ENCODE peak calls at places on chromosomes 2 and 18, in five cellular contexts. L, B, S, T and W are unnamed samples.

GRCh38 chr2:125713533-125713932 is 942.4 kb upstream of the GYPC start:
- DNase-seq in T (no peak), S (no peak), L (no peak), B (no peak), W (no peak)

GRCh38 chr2:182283512-182283911 is 143.3 kb downstream of the PDE1A start:
- DNase-seq in T (no peak), B (no peak), L (peak), S (no peak), W (no peak)

GRCh38 chr2:109612991-109613921 is 510 bp downstream of the SEPTIN10 start:
- DNase-seq in L (peak), S (peak), T (no peak), B (peak), W (peak)

GRCh38 chr2:102185347-102185746 is 1.5 kb upstream of the IL1RL2 start:
- DNase-seq in L (peak), S (no peak), T (no peak), B (no peak), W (no peak)

GRCh38 chr2:172081248-172082022 is 3.9 kb upstream of the DLX1 start:
- DNase-seq in B (no peak), T (no peak), S (no peak), L (no peak), W (peak)

GRCh38 chr2:3278521-3279218 is 98.9 kb downstream of the EIPR1 start:
- DNase-seq in L (no peak), S (no peak), T (no peak), B (peak), W (no peak)

GRCh38 chr2:1605102-1605501 is 139.2 kb downstream of the PXDN start:
- DNase-seq in B (peak), L (peak), S (peak), T (no peak), W (no peak)

GRCh38 chr2:128442053-128442751 is 123.5 kb upstream of the HS6ST1 start:
- DNase-seq in L (no peak), S (no peak), T (no peak), B (no peak), W (no peak)

GRCh38 chr2:109680523-109681297 is 66.5 kb downstream of the SOWAHC start:
- DNase-seq in T (no peak), L (peak), S (no peak), B (no peak), W (no peak)

GRCh38 chr2:119156105-119156890 is 2.3 kb downstream of the C1QL2 start:
- DNase-seq in B (no peak), S (no peak), T (no peak), L (no peak), W (no peak)

GRCh38 chr2:221142341-221142740 is 429.8 kb downstream of the EPHA4 start:
- DNase-seq in L (no peak), B (no peak), T (no peak), S (no peak), W (no peak)

GRCh38 chr2:175838979-175839378 is 163.1 kb downstream of the LNPK start:
- DNase-seq in S (no peak), B (no peak), L (no peak), T (no peak), W (no peak)

GRCh38 chr18:10190564-10190963 is 263.9 kb upstream of the APCDD1 start:
- DNase-seq in T (no peak), S (no peak), L (no peak), B (no peak), W (no peak)

GRCh38 chr2:18378020-18378653 is 182.3 kb downstream of the RDH14 start:
- DNase-seq in B (no peak), S (no peak), T (no peak), L (peak), W (peak)

GRCh38 chr2:207993141-207993763 is 32.1 kb downstream of the PLEKHM3 start:
- DNase-seq in B (no peak), S (no peak), T (no peak), L (no peak), W (no peak)

GRCh38 chr2:69645026-69645425 is 1.5 kb upstream of the AAK1 start:
- DNase-seq in T (no peak), B (no peak), L (no peak), S (no peak), W (no peak)

GRCh38 chr2:104853401-104853925 is 452 bp upstream of the POU3F3 start:
- DNase-seq in T (no peak), B (no peak), L (no peak), S (no peak), W (peak)

GRCh38 chr2:171895781-171896180 is 1.7 kb upstream of the SLC25A12 start:
- DNase-seq in L (peak), T (no peak), S (no peak), B (no peak), W (no peak)

GRCh38 chr18:44473394-44474066 is 207.2 kb upstream of the SETBP1 start:
- DNase-seq in T (no peak), B (no peak), L (no peak), S (no peak), W (no peak)

GRCh38 chr18:12282436-12283039 is 25.5 kb upstream of the TUBB6 start:
- DNase-seq in B (no peak), S (no peak), T (no peak), L (peak), W (no peak)

GRCh38 chr2:232592687-232593407 is 40.6 kb upstream of the EFHD1 start:
- DNase-seq in L (peak), B (no peak), S (peak), T (no peak), W (no peak)

GRCh38 chr2:854460-854859 is 96.2 kb upstream of the SNTG2 start:
- DNase-seq in L (peak), B (no peak), S (peak), T (no peak), W (peak)

GRCh38 chr2:104406273-104406726 is 447.6 kb upstream of the POU3F3 start:
- DNase-seq in B (no peak), S (no peak), T (no peak), L (no peak), W (no peak)

GRCh38 chr2:239363946-239364637 is 36.7 kb downstream of the HDAC4 start:
- DNase-seq in B (no peak), L (no peak), T (no peak), S (no peak), W (no peak)

GRCh38 chr18:42706618-42707017 is 408.9 kb downstream of the RIT2 start:
- DNase-seq in B (no peak), L (peak), T (no peak), S (peak), W (no peak)

GRCh38 chr2:118224888-118225264 is 136.6 kb downstream of the INSIG2 start:
- DNase-seq in T (no peak), S (no peak), L (no peak), B (no peak), W (peak)

GRCh38 chr2:64359176-64359891 is 94.6 kb upstream of the LGALSL start:
- DNase-seq in T (no peak), L (no peak), S (no peak), B (no peak), W (no peak)

GRCh38 chr2:42216712-42217111 is 47.6 kb downstream of the EML4 start:
- DNase-seq in L (peak), S (no peak), B (no peak), T (no peak), W (no peak)

GRCh38 chr2:50607746-50608145 is 424.2 kb downstream of the NRXN1 start:
- DNase-seq in B (no peak), S (no peak), T (no peak), L (no peak), W (no peak)

GRCh38 chr2:66981074-66981473 is 416.1 kb upstream of the ETAA1 start:
- DNase-seq in T (no peak), B (no peak), S (no peak), L (no peak), W (no peak)

GRCh38 chr2:218897394-218898108 is 16.9 kb downstream of the WNT10A start:
- DNase-seq in T (no peak), S (peak), B (no peak), L (no peak), W (peak)

GRCh38 chr2:96374211-96374951 is 38.8 kb downstream of the NCAPH start:
- DNase-seq in L (peak), T (no peak), B (no peak), S (no peak), W (no peak)

GRCh38 chr2:64422466-64422865 is 31.5 kb upstream of the LGALSL start:
- DNase-seq in L (no peak), B (no peak), T (no peak), S (no peak), W (no peak)

GRCh38 chr18:35131387-35132283 is 90.4 kb downstream of the MAPRE2 start:
- DNase-seq in T (peak), L (no peak), B (no peak), S (no peak), W (no peak)

GRCh38 chr18:7366597-7366996 is 135.7 kb downstream of the LRRC30 start:
- DNase-seq in B (no peak), S (no peak), T (no peak), L (no peak), W (no peak)

GRCh38 chr2:241422350-241422749 is 66.3 kb downstream of the FARP2 start:
- DNase-seq in S (no peak), L (no peak), T (no peak), B (no peak), W (no peak)
- TF ChIP-seq CTCF in S (no peak), L (no peak), T (no peak), B (no peak), W (no peak)

GRCh38 chr2:100902833-100903405 is 83.0 kb downstream of the NPAS2 start:
- DNase-seq in L (peak), S (no peak), T (no peak), B (no peak), W (no peak)
- TF ChIP-seq CTCF in L (peak), S (no peak), T (no peak), B (no peak), W (no peak)

DNA sequence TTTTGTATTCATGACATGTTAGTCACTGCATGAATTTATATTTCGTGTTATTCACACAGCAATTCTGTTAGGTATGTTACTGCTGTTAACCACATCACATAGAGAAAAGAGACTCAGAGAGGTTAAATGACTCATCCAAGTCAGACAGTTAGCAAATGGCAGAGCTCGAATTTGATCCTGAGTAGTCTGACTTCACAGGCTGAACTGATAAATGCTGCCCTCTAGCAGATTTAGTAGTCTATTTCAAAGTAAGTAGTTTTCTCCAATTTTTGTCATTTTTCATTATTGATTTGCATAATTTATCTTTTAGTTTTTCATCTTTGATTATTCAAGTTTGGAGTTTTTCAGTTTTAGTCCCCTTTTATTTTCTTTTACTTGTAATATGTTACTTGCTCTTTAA is 58.3 kb downstream of the WDR7 start:
- DNase-seq in B (no peak), S (no peak), T (no peak), L (peak), W (peak)
- TF ChIP-seq CTCF in B (peak), S (peak), T (peak), L (peak), W (no peak)

DNA sequence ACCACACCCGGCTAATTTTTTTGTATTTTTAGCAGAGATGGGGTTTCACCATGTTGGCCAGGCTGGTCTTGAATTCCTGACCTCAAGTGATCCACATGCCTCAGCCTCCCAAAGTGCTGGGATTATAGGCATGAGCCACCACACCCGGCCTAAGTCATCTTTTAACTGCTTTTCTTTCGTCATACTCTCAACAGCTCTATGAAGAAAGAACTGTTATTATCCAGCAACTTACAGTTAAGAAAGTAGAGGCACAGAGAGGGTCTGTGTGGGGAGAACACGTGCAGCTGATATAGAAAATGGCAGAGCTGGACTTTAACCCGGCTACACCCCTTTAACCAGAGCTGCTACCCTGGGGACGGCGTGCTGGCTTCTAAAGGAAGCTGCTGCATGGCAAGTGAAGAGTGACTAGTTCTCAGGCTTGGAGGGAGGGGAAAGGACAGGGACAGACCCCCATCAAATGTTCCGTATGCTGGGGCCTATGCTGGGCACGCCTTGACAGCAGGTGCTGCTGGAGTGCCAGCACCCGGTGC is 25.5 kb downstream of the IGFBP2 start:
- DNase-seq in L (no peak), B (no peak), T (no peak), S (no peak), W (no peak)
- TF ChIP-seq CTCF in L (no peak), B (no peak), T (no peak), S (no peak), W (no peak)

GRCh38 chr18:80026363-80026762 is 7.9 kb upstream of the RBFA start:
- DNase-seq in B (no peak), T (no peak), L (no peak), S (no peak), W (no peak)

GRCh38 chr18:80022613-80023012 is 11.6 kb upstream of the RBFA start:
- DNase-seq in S (no peak), B (no peak), T (no peak), L (peak), W (no peak)

DNA sequence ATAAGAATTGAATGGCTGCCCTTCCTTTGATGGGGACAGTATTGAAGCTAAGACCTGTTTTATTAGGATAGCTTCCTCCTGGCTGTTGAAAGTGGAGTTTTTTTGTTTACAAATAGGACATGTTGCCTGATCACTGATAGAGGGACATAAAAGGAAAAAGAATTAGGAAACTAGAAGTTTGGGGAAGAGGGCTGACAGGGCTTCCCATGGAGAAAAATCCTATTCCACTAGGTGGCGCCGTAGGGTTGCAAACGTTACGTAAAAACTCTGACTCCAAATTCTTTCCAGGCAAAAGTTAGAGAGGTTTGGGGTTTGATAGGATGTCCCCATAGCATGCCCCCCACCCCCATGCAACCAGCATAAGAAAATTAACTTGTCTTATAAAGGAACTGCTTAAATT is 11.1 kb upstream of the RBFA start:
- DNase-seq in B (no peak), S (no peak), L (no peak), T (no peak), W (no peak)
- TF ChIP-seq CTCF in B (no peak), S (no peak), L (peak), T (no peak), W (peak)

DNA sequence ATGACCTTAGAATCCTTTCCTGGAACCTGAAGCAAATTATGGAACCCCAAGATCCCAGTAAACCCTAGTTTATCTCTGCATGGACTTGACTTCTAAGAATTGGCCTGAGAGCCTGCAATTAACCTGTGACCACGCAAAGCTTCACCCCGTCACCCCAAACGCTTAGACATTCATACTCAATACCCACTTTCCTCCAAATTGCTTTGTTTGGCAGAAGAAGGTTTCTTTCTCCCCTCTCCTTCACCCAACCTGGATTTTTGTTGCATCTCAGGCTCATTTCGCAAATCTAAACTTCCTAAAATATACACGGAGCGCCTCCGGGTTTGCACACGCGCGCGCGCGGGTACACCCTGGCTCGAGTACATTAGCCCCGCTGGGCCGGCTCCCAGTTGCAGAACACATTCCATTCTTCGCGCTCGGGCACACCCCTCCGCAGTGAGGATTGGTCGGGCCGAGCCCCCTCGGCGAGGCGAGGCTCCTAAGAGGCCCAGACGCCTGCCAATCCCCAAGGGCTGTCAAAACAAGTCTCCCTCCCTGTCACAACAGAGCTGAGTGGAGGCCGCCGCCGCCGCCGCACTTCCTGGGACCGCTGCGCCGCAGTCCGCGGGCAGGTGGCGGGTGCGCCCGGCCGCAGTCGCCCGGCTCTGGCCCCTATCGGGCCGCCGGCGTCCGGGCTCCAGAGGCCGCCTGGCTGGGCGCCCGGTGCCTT is at the start of gene PLCL1:
- DNase-seq in T (peak), B (peak), S (peak), L (peak), W (peak)
- TF ChIP-seq CTCF in T (peak), B (no peak), S (peak), L (no peak), W (no peak)